ENCODE peak calls at places on chromosomes 12 and 14, in seven cellular contexts. One of them, this sample, is unnamed.

GRCh38 chr12:115233891-115234543 is 550.0 kb upstream of the TBX3 start:
- DNase-seq in left ventricle myocardium superior: no peak
- DNase-seq in aorta: no peak
- DNase-seq in mammary epithelial cell: no peak
- DNase-seq in adrenal gland: no peak
- DNase-seq in neuronal stem cell: no peak
- DNase-seq in transverse colon: no peak
- DNase-seq in this sample: no peak

GRCh38 chr12:10160659-10161386 is 11.1 kb downstream of the OLR1 start:
- DNase-seq in left ventricle myocardium superior: no peak
- DNase-seq in aorta: no peak
- DNase-seq in mammary epithelial cell: no peak
- DNase-seq in adrenal gland: no peak
- DNase-seq in neuronal stem cell: no peak
- DNase-seq in transverse colon: no peak
- DNase-seq in this sample: no peak

GRCh38 chr12:93783827-93784226 is 106.7 kb downstream of the CRADD start:
- DNase-seq in left ventricle myocardium superior: no peak
- DNase-seq in aorta: no peak
- DNase-seq in mammary epithelial cell: no peak
- DNase-seq in adrenal gland: peak
- DNase-seq in neuronal stem cell: no peak
- DNase-seq in transverse colon: no peak
- DNase-seq in this sample: no peak

GRCh38 chr14:97120204-97121120 is 323.3 kb downstream of the VRK1 start:
- DNase-seq in left ventricle myocardium superior: no peak
- DNase-seq in aorta: no peak
- DNase-seq in mammary epithelial cell: no peak
- DNase-seq in adrenal gland: peak
- DNase-seq in neuronal stem cell: no peak
- DNase-seq in transverse colon: no peak
- DNase-seq in this sample: no peak

GRCh38 chr12:11839093-11839641 is 189.7 kb downstream of the ETV6 start:
- DNase-seq in left ventricle myocardium superior: no peak
- DNase-seq in aorta: peak
- DNase-seq in mammary epithelial cell: no peak
- DNase-seq in adrenal gland: peak
- DNase-seq in neuronal stem cell: no peak
- DNase-seq in transverse colon: peak
- DNase-seq in this sample: no peak

GRCh38 chr14:20455355-20456300 is 602 bp downstream of the APEX1 start:
- DNase-seq in left ventricle myocardium superior: no peak
- DNase-seq in aorta: no peak
- DNase-seq in mammary epithelial cell: peak
- DNase-seq in adrenal gland: no peak
- DNase-seq in neuronal stem cell: no peak
- DNase-seq in transverse colon: no peak
- DNase-seq in this sample: peak

GRCh38 chr12:59491877-59492276 is 104.0 kb upstream of the SLC16A7 start:
- DNase-seq in left ventricle myocardium superior: no peak
- DNase-seq in aorta: no peak
- DNase-seq in mammary epithelial cell: no peak
- DNase-seq in adrenal gland: no peak
- DNase-seq in neuronal stem cell: no peak
- DNase-seq in transverse colon: no peak
- DNase-seq in this sample: no peak

GRCh38 chr14:75831971-75832370 is 149.8 kb downstream of the TGFB3 start:
- DNase-seq in left ventricle myocardium superior: no peak
- DNase-seq in aorta: no peak
- DNase-seq in mammary epithelial cell: peak
- DNase-seq in adrenal gland: no peak
- DNase-seq in neuronal stem cell: no peak
- DNase-seq in transverse colon: no peak
- DNase-seq in this sample: no peak

GRCh38 chr14:35341454-35342159 is 49.4 kb downstream of the PSMA6 start:
- DNase-seq in left ventricle myocardium superior: peak
- DNase-seq in aorta: peak
- DNase-seq in mammary epithelial cell: peak
- DNase-seq in adrenal gland: peak
- DNase-seq in neuronal stem cell: no peak
- DNase-seq in transverse colon: peak
- DNase-seq in this sample: peak

GRCh38 chr14:49196327-49196726 is 389.9 kb downstream of the RPS29 start:
- DNase-seq in left ventricle myocardium superior: no peak
- DNase-seq in aorta: no peak
- DNase-seq in mammary epithelial cell: no peak
- DNase-seq in adrenal gland: no peak
- DNase-seq in neuronal stem cell: no peak
- DNase-seq in transverse colon: no peak
- DNase-seq in this sample: no peak